ENCODE peak calls at places on chromosomes 6 and 20, in four cellular contexts. One of them, this sample, is unnamed.

GRCh38 chr20:24955045-24955444 is 6.0 kb downstream of the CST7 start:
- DNase-seq in K562: no peak
- DNase-seq in HCT116: no peak
- DNase-seq in Panc1: no peak
- DNase-seq in this sample: no peak

GRCh38 chr6:73854998-73855718 is 159.2 kb downstream of the CD109 start:
- DNase-seq in HCT116: peak; percentile 41
- DNase-seq in K562: peak; percentile 37
- DNase-seq in Panc1: no peak
- DNase-seq in this sample: peak; percentile 46

GRCh38 chr6:3455121-3455489 is 1.7 kb downstream of the SLC22A23 start:
- DNase-seq in HCT116: no peak
- DNase-seq in K562: no peak
- DNase-seq in Panc1: no peak
- DNase-seq in this sample: peak; percentile 45

GRCh38 chr6:35589201-35589739 is 76.6 kb upstream of the TULP1 start:
- DNase-seq in Panc1: no peak
- DNase-seq in K562: no peak
- DNase-seq in HCT116: no peak
- DNase-seq in this sample: no peak

GRCh38 chr6:40308533-40309306 is 278.4 kb downstream of the LRFN2 start:
- DNase-seq in Panc1: peak; percentile 41
- DNase-seq in K562: peak; percentile 91
- DNase-seq in HCT116: peak; percentile 13
- DNase-seq in this sample: peak; percentile 56

GRCh38 chr20:6606651-6607050 is 160.8 kb upstream of the BMP2 start:
- DNase-seq in K562: no peak
- DNase-seq in HCT116: no peak
- DNase-seq in Panc1: no peak
- DNase-seq in this sample: no peak

GRCh38 chr6:22551280-22551679 is 18.1 kb upstream of the HDGFL1 start:
- DNase-seq in Panc1: no peak
- DNase-seq in K562: no peak
- DNase-seq in HCT116: no peak
- DNase-seq in this sample: no peak

GRCh38 chr6:36650848-36651247 is 27.7 kb upstream of the CDKN1A start:
- DNase-seq in HCT116: no peak
- DNase-seq in Panc1: no peak
- DNase-seq in K562: no peak
- DNase-seq in this sample: peak; percentile 59

GRCh38 chr20:5674176-5674660 is 76.0 kb upstream of the SHLD1 start:
- DNase-seq in Panc1: no peak
- DNase-seq in HCT116: peak; percentile 12
- DNase-seq in K562: no peak
- DNase-seq in this sample: peak; percentile 82

GRCh38 chr20:7657569-7657968 is 282.7 kb downstream of the HAO1 start:
- DNase-seq in Panc1: no peak
- DNase-seq in HCT116: no peak
- DNase-seq in K562: no peak
- DNase-seq in this sample: no peak

GRCh38 chr6:37917568-37917967 is 98.0 kb downstream of the ZFAND3 start:
- DNase-seq in Panc1: no peak
- DNase-seq in HCT116: no peak
- DNase-seq in K562: no peak
- DNase-seq in this sample: no peak

GRCh38 chr6:69846770-69847506 is 19.4 kb upstream of the COL19A1 start:
- DNase-seq in Panc1: no peak
- DNase-seq in K562: no peak
- DNase-seq in HCT116: no peak
- DNase-seq in this sample: no peak

GRCh38 chr20:474581-474980 is 12.2 kb upstream of the TBC1D20 start:
- DNase-seq in HCT116: no peak
- DNase-seq in Panc1: no peak
- DNase-seq in K562: no peak
- DNase-seq in this sample: no peak

GRCh38 chr20:46751856-46752255 is 42.4 kb downstream of the SLC2A10 start:
- DNase-seq in Panc1: no peak
- DNase-seq in K562: peak; percentile 35
- DNase-seq in HCT116: no peak
- DNase-seq in this sample: no peak

GRCh38 chr6:44180406-44180805 is 21.8 kb downstream of the CAPN11 start:
- DNase-seq in HCT116: no peak
- DNase-seq in Panc1: no peak
- DNase-seq in K562: no peak
- DNase-seq in this sample: no peak

GRCh38 chr6:43246301-43247114 is 3.2 kb downstream of the TTBK1 start:
- DNase-seq in K562: peak; percentile 66
- DNase-seq in HCT116: peak; percentile 10
- DNase-seq in Panc1: no peak
- DNase-seq in this sample: peak; percentile 55

GRCh38 chr6:13712485-13712990 is 903 bp upstream of the RANBP9 start:
- DNase-seq in K562: no peak
- DNase-seq in Panc1: no peak
- DNase-seq in HCT116: no peak
- DNase-seq in this sample: no peak

GRCh38 chr6:1831030-1831429 is 221.3 kb downstream of the FOXC1 start:
- DNase-seq in HCT116: no peak
- DNase-seq in K562: no peak
- DNase-seq in Panc1: no peak
- DNase-seq in this sample: no peak

GRCh38 chr20:51447097-51447764 is 95.3 kb downstream of the NFATC2 start:
- DNase-seq in K562: no peak
- DNase-seq in Panc1: peak; percentile 54
- DNase-seq in HCT116: peak; percentile 86
- DNase-seq in this sample: peak; percentile 49
- TF ChIP-seq TCF7L2 in K562: no peak
- TF ChIP-seq TCF7L2 in Panc1: peak; percentile 22
- TF ChIP-seq TCF7L2 in HCT116: no peak
- TF ChIP-seq TCF7L2 in this sample: no peak

GRCh38 chr6:151071295-151071694 is 168.5 kb upstream of the AKAP12 start:
- DNase-seq in Panc1: no peak
- DNase-seq in K562: no peak
- DNase-seq in HCT116: no peak
- DNase-seq in this sample: peak; percentile 38
- TF ChIP-seq TCF7L2 in Panc1: no peak
- TF ChIP-seq TCF7L2 in K562: no peak
- TF ChIP-seq TCF7L2 in HCT116: no peak
- TF ChIP-seq TCF7L2 in this sample: no peak

GRCh38 chr6:89433637-89434499 is 916 bp downstream of the ANKRD6 start:
- DNase-seq in HCT116: no peak
- DNase-seq in K562: no peak
- DNase-seq in Panc1: no peak
- DNase-seq in this sample: no peak

GRCh38 chr6:89438248-89438647 is 5.3 kb downstream of the ANKRD6 start:
- DNase-seq in Panc1: no peak
- DNase-seq in K562: no peak
- DNase-seq in HCT116: peak; percentile 6
- DNase-seq in this sample: no peak

GRCh38 chr6:89434954-89435353 is 2.0 kb downstream of the ANKRD6 start:
- DNase-seq in Panc1: no peak
- DNase-seq in K562: no peak
- DNase-seq in HCT116: no peak
- DNase-seq in this sample: no peak

GRCh38 chr6:89439014-89439413 is 6.1 kb downstream of the ANKRD6 start:
- DNase-seq in Panc1: no peak
- DNase-seq in HCT116: no peak
- DNase-seq in K562: no peak
- DNase-seq in this sample: no peak

DNA sequence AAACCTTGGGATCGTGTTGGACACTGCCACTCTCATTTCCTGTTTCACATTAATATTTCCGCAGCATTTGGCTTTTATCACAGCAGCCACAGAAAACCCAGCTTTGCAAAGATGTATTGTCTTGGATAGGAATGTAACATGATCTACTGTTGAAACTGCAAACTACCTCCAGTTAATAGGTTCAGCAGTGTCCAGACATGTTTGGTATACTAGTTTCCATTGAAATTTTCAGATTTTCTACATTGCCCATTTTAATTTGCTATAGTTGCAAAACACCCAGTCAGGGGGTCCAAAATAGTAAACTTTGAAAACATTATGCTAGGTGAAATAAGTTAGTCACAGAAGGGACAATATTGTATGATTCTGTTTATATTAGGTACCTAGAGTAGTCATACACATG is 3.3 kb downstream of the ANKRD6 start:
- DNase-seq in K562: no peak
- DNase-seq in HCT116: no peak
- DNase-seq in Panc1: no peak
- DNase-seq in this sample: no peak
- TF ChIP-seq TCF7L2 in K562: no peak
- TF ChIP-seq TCF7L2 in HCT116: no peak
- TF ChIP-seq TCF7L2 in Panc1: no peak
- TF ChIP-seq TCF7L2 in this sample: no peak

DNA sequence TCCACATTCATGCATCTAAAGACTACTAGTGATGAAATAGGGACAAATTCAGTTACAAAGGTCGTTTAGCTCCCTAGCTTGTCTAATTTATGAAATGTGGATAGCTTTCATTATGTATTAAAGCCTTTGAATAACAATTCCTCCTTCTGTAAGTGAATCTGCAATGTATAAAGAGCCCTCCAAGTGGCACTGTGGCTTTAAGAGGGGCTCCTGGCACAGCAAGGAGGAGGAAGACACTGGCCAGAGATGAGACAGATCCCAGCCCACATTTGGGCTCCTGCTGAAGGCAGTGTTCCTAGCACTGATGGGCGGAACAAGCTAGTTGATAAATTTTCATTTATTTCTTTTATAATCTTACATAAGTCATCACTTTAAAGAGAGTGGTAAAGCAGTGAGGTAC is 17.6 kb upstream of the FUCA2 start:
- DNase-seq in K562: no peak
- DNase-seq in Panc1: no peak
- DNase-seq in HCT116: no peak
- DNase-seq in this sample: no peak
- TF ChIP-seq TCF7L2 in K562: no peak
- TF ChIP-seq TCF7L2 in Panc1: no peak
- TF ChIP-seq TCF7L2 in HCT116: no peak
- TF ChIP-seq TCF7L2 in this sample: no peak

DNA sequence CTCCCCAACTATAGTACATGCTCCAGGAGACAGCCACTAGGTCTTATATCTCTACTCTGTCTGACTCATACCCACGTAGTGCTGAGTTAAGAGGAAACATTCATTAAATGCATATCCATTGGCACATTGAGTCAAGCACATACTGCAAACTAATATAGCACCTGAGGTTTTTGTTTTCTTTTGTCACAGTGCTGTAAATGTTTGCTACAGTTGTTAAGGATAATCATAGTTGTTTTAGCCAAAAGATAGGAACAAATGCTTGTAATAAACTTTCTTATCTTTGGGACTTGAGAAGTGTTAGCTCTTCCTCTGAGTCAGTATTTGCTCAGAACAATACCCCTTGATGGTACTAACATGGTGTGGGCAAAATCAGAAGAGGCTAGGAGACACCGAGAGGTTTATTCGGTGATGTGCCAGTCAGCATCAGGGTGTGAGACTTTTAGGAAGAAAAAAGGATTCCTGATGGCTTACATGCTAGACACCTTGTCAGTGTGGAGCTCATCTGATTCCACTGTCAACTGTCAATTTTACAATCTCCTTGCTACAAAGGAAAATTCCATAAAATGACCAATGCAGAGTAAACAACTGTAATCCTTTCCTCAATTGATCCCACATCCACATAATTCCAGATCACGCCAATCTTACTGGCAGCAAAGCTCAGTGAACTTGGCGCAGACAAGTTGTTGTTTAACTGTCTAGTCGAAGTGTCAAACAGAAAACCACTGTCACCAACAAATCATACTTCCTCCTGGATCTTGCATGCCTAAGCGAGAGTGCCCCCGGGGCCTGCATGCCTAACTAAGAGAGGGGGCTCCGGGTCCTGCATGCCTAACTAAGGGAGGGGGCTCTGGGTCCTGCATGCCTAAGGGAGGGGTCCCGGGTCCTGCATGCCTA is 36.1 kb downstream of the ELOVL2 start:
- DNase-seq in HCT116: peak; percentile 26
- DNase-seq in K562: no peak
- DNase-seq in Panc1: peak; percentile 81
- DNase-seq in this sample: peak; percentile 71
- TF ChIP-seq TCF7L2 in HCT116: no peak
- TF ChIP-seq TCF7L2 in K562: no peak
- TF ChIP-seq TCF7L2 in Panc1: peak; percentile 65
- TF ChIP-seq TCF7L2 in this sample: no peak

GRCh38 chr20:50294164-50295088 is 103.8 kb downstream of the CEBPB start:
- DNase-seq in Panc1: no peak
- DNase-seq in HCT116: no peak
- DNase-seq in K562: no peak
- DNase-seq in this sample: peak; percentile 53
- TF ChIP-seq TCF7L2 in Panc1: no peak
- TF ChIP-seq TCF7L2 in HCT116: no peak
- TF ChIP-seq TCF7L2 in K562: no peak
- TF ChIP-seq TCF7L2 in this sample: no peak